ENCODE peak calls at places on chromosome 13, in ten cellular contexts. K is activated naive CD8-positive, alpha-beta T cell treated with anti-CD3 and anti-CD28 coated beads, Interleukin-2, amount 50 U/mL, for 24 hours; P is glutamatergic neuron; C is CMK; M is AG08396; L is neural crest cell; E is stimulated activated CD8-positive, alpha-beta memory T cell treated with anti-CD3 and anti-CD28 coated beads, Interleukin-15, amount 100 ng/mL, for 24 hours; S is left ventricle myocardium inferior; V is aorta; A is KG1. N is an unnamed sample.

GRCh38 chr13:75541287-75541686 is 3.6 kb upstream of the COMMD6 start:
- DNase-seq in A (peak), V (no peak), L (no peak), M (no peak), K (no peak), C (no peak), P (no peak), S (no peak), E (no peak), N (peak)

GRCh38 chr13:70424428-70424827 is 316.2 kb upstream of the KLHL1 start:
- DNase-seq in M (no peak), S (no peak), E (no peak), K (no peak), P (no peak), L (no peak), V (no peak), C (no peak), A (no peak), N (no peak)

GRCh38 chr13:23656637-23657036 is 86.4 kb downstream of the TNFRSF19 start:
- DNase-seq in M (peak), E (no peak), S (no peak), C (peak), V (no peak), L (no peak), A (no peak), P (no peak), K (no peak), N (no peak)

GRCh38 chr13:35468195-35468594 is 8.3 kb downstream of the MAB21L1 start:
- DNase-seq in K (no peak), A (no peak), V (no peak), C (no peak), P (no peak), S (no peak), E (no peak), L (no peak), M (no peak), N (no peak)

GRCh38 chr13:65595881-65596280 is 1634.3 kb downstream of the PCDH9 start:
- DNase-seq in L (no peak), M (no peak), C (no peak), S (no peak), E (no peak), V (no peak), P (no peak), A (no peak), K (no peak), N (no peak)

GRCh38 chr13:84609716-84610115 is 727.4 kb upstream of the SLITRK1 start:
- DNase-seq in P (no peak), V (no peak), M (no peak), A (no peak), S (no peak), K (no peak), C (no peak), E (no peak), L (no peak), N (no peak)

GRCh38 chr13:19984430-19985218 is 26.1 kb downstream of the ZMYM2 start:
- DNase-seq in E (no peak), S (no peak), C (no peak), M (peak), P (no peak), A (no peak), V (no peak), K (no peak), L (no peak), N (peak)

GRCh38 chr13:25990801-25991200 is 61.0 kb downstream of the SHISA2 start:
- DNase-seq in A (no peak), M (no peak), V (no peak), E (no peak), L (no peak), S (no peak), K (no peak), P (no peak), C (no peak), N (no peak)

GRCh38 chr13:20258208-20258962 is 26.3 kb upstream of the GJB6 start:
- DNase-seq in K (no peak), A (no peak), M (no peak), C (no peak), V (no peak), E (no peak), L (no peak), P (no peak), S (no peak), N (no peak)

GRCh38 chr13:109862627-109863026 is 76.2 kb upstream of the IRS2 start:
- DNase-seq in P (no peak), C (no peak), K (no peak), L (no peak), V (no peak), A (no peak), S (no peak), M (peak), E (no peak), N (no peak)

GRCh38 chr13:46327256-46327655 is 59.8 kb downstream of the RUBCNL start:
- DNase-seq in E (no peak), S (no peak), M (no peak), K (no peak), C (no peak), V (no peak), A (no peak), P (no peak), L (no peak), N (no peak)

GRCh38 chr13:51328488-51328887 is 11.0 kb upstream of the SERPINE3 start:
- DNase-seq in L (no peak), C (no peak), K (no peak), E (no peak), S (no peak), V (no peak), P (no peak), A (no peak), M (no peak), N (no peak)

GRCh38 chr13:45482571-45483173 is 17.9 kb downstream of the COG3 start:
- DNase-seq in S (no peak), E (no peak), M (no peak), V (no peak), C (no peak), K (no peak), A (no peak), P (no peak), L (no peak), N (no peak)